ENCODE peak calls at places on chromosomes 3 and 15, in eight cellular contexts. One of them, this sample, is unnamed.

GRCh38 chr15:43278869-43279268 is 12.1 kb upstream of the TGM5 start:
- DNase-seq in IMR-90: no peak
- DNase-seq in endodermal cell: no peak
- DNase-seq in epithelial cell of proximal tubule: no peak
- DNase-seq in BJ: no peak
- DNase-seq in fibroblast of the aortic adventitia: no peak
- DNase-seq in psoas muscle: no peak
- DNase-seq in right atrium auricular region: no peak
- DNase-seq in this sample: no peak

GRCh38 chr3:126666002-126666401 is 11.1 kb upstream of the TXNRD3 start:
- DNase-seq in IMR-90: no peak
- DNase-seq in right atrium auricular region: no peak
- DNase-seq in fibroblast of the aortic adventitia: no peak
- DNase-seq in endodermal cell: no peak
- DNase-seq in BJ: no peak
- DNase-seq in epithelial cell of proximal tubule: no peak
- DNase-seq in psoas muscle: no peak
- DNase-seq in this sample: no peak

GRCh38 chr3:107206945-107207344 is 170.3 kb upstream of the CCDC54 start:
- DNase-seq in BJ: no peak
- DNase-seq in epithelial cell of proximal tubule: no peak
- DNase-seq in endodermal cell: no peak
- DNase-seq in right atrium auricular region: no peak
- DNase-seq in IMR-90: no peak
- DNase-seq in fibroblast of the aortic adventitia: no peak
- DNase-seq in psoas muscle: peak
- DNase-seq in this sample: no peak

GRCh38 chr3:184354121-184354728 is 7.2 kb downstream of the CLCN2 start:
- DNase-seq in BJ: no peak
- DNase-seq in IMR-90: no peak
- DNase-seq in endodermal cell: peak
- DNase-seq in right atrium auricular region: no peak
- DNase-seq in epithelial cell of proximal tubule: no peak
- DNase-seq in fibroblast of the aortic adventitia: no peak
- DNase-seq in psoas muscle: no peak
- DNase-seq in this sample: no peak

GRCh38 chr3:124296416-124296815 is 304.5 kb upstream of the ROPN1 start:
- DNase-seq in psoas muscle: no peak
- DNase-seq in fibroblast of the aortic adventitia: no peak
- DNase-seq in endodermal cell: no peak
- DNase-seq in IMR-90: no peak
- DNase-seq in epithelial cell of proximal tubule: no peak
- DNase-seq in BJ: no peak
- DNase-seq in right atrium auricular region: no peak
- DNase-seq in this sample: no peak

GRCh38 chr3:6540981-6541380 is 319.9 kb upstream of the GRM7 start:
- DNase-seq in IMR-90: no peak
- DNase-seq in psoas muscle: no peak
- DNase-seq in endodermal cell: no peak
- DNase-seq in BJ: no peak
- DNase-seq in right atrium auricular region: no peak
- DNase-seq in fibroblast of the aortic adventitia: no peak
- DNase-seq in epithelial cell of proximal tubule: no peak
- DNase-seq in this sample: no peak

GRCh38 chr3:133757701-133758319 is 11.6 kb downstream of the TF start:
- DNase-seq in BJ: no peak
- DNase-seq in endodermal cell: no peak
- DNase-seq in IMR-90: no peak
- DNase-seq in right atrium auricular region: no peak
- DNase-seq in psoas muscle: no peak
- DNase-seq in epithelial cell of proximal tubule: no peak
- DNase-seq in fibroblast of the aortic adventitia: no peak
- DNase-seq in this sample: no peak

GRCh38 chr3:89787485-89787884 is 680.1 kb downstream of the EPHA3 start:
- DNase-seq in BJ: no peak
- DNase-seq in psoas muscle: no peak
- DNase-seq in right atrium auricular region: no peak
- DNase-seq in fibroblast of the aortic adventitia: peak
- DNase-seq in endodermal cell: no peak
- DNase-seq in IMR-90: no peak
- DNase-seq in epithelial cell of proximal tubule: no peak
- DNase-seq in this sample: no peak

GRCh38 chr3:99938270-99938955 is 120.8 kb downstream of the CMSS1 start:
- DNase-seq in right atrium auricular region: no peak
- DNase-seq in psoas muscle: no peak
- DNase-seq in BJ: no peak
- DNase-seq in fibroblast of the aortic adventitia: peak
- DNase-seq in epithelial cell of proximal tubule: no peak
- DNase-seq in endodermal cell: no peak
- DNase-seq in IMR-90: peak
- DNase-seq in this sample: no peak

GRCh38 chr3:133733226-133733625 is 13.0 kb upstream of the TF start:
- DNase-seq in psoas muscle: no peak
- DNase-seq in BJ: no peak
- DNase-seq in right atrium auricular region: no peak
- DNase-seq in epithelial cell of proximal tubule: no peak
- DNase-seq in IMR-90: no peak
- DNase-seq in endodermal cell: no peak
- DNase-seq in fibroblast of the aortic adventitia: no peak
- DNase-seq in this sample: no peak

GRCh38 chr15:39472661-39473657 is 107.9 kb upstream of the THBS1 start:
- DNase-seq in IMR-90: peak
- DNase-seq in fibroblast of the aortic adventitia: peak
- DNase-seq in epithelial cell of proximal tubule: no peak
- DNase-seq in right atrium auricular region: peak
- DNase-seq in BJ: peak
- DNase-seq in endodermal cell: no peak
- DNase-seq in psoas muscle: peak
- DNase-seq in this sample: peak

GRCh38 chr3:69144631-69145244 is 22.3 kb upstream of the LMOD3 start:
- DNase-seq in BJ: no peak
- DNase-seq in epithelial cell of proximal tubule: no peak
- DNase-seq in IMR-90: no peak
- DNase-seq in right atrium auricular region: no peak
- DNase-seq in psoas muscle: no peak
- DNase-seq in endodermal cell: peak
- DNase-seq in fibroblast of the aortic adventitia: no peak
- DNase-seq in this sample: no peak

GRCh38 chr3:45841380-45841700 is 579 bp downstream of the LZTFL1 start:
- DNase-seq in IMR-90: peak
- DNase-seq in epithelial cell of proximal tubule: no peak
- DNase-seq in fibroblast of the aortic adventitia: peak
- DNase-seq in psoas muscle: no peak
- DNase-seq in endodermal cell: no peak
- DNase-seq in right atrium auricular region: no peak
- DNase-seq in BJ: no peak
- DNase-seq in this sample: no peak

GRCh38 chr15:49988766-49989165 is 130.3 kb downstream of the ATP8B4 start:
- DNase-seq in epithelial cell of proximal tubule: no peak
- DNase-seq in IMR-90: no peak
- DNase-seq in BJ: no peak
- DNase-seq in endodermal cell: no peak
- DNase-seq in right atrium auricular region: no peak
- DNase-seq in fibroblast of the aortic adventitia: no peak
- DNase-seq in psoas muscle: no peak
- DNase-seq in this sample: no peak

GRCh38 chr3:97957617-97958311 is 14.5 kb downstream of the RIOX2 start:
- DNase-seq in fibroblast of the aortic adventitia: no peak
- DNase-seq in right atrium auricular region: no peak
- DNase-seq in IMR-90: no peak
- DNase-seq in endodermal cell: no peak
- DNase-seq in epithelial cell of proximal tubule: peak
- DNase-seq in psoas muscle: peak
- DNase-seq in BJ: no peak
- DNase-seq in this sample: no peak

DNA sequence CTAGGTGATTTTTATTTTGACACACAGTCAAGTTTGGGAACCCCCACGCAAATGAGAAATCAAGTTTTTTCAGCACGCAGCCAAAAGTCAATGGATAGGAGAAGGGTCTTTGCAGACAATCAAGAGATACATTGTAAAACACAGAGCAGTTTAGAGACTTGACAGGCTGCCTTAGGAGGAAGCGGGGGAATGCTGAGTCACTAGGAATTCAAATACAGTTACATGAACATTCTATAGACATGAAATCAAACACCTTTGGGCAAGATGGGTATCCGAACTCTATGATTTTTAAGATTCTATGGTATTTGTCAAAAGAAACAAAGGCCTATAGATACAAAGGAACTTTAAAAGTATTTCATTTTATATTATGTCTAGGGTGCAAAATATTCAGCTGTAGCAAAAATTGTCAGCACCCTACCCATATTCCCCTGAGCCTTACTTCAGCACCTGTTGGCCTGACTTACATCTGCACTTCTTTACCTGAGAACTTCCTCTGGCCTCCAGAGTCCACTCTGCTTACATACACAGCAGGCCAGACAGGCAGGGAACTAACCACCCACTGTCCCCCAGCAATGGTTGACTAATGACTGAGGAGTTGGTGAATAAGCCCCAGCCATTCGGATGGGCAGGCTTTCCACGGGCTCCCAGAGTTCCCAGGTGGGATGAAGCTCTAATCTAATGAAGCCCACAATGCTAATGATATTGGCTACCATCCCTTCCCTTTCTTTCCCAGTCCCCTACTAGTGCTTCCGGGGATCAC is 289.3 kb upstream of the RORA start:
- DNase-seq in endodermal cell: peak
- DNase-seq in BJ: no peak
- DNase-seq in epithelial cell of proximal tubule: no peak
- DNase-seq in fibroblast of the aortic adventitia: no peak
- DNase-seq in psoas muscle: no peak
- DNase-seq in right atrium auricular region: no peak
- DNase-seq in IMR-90: peak
- DNase-seq in this sample: no peak
- TF ChIP-seq CTCF in endodermal cell: no peak
- TF ChIP-seq CTCF in BJ: no peak
- TF ChIP-seq CTCF in epithelial cell of proximal tubule: no peak
- TF ChIP-seq CTCF in fibroblast of the aortic adventitia: no peak
- TF ChIP-seq CTCF in psoas muscle: no peak
- TF ChIP-seq CTCF in right atrium auricular region: no peak
- TF ChIP-seq CTCF in IMR-90: no peak
- TF ChIP-seq CTCF in this sample: no peak

GRCh38 chr3:4730734-4731133 is 237.6 kb downstream of the ITPR1 start:
- DNase-seq in endodermal cell: no peak
- DNase-seq in right atrium auricular region: no peak
- DNase-seq in psoas muscle: peak
- DNase-seq in IMR-90: no peak
- DNase-seq in BJ: no peak
- DNase-seq in fibroblast of the aortic adventitia: no peak
- DNase-seq in epithelial cell of proximal tubule: no peak
- DNase-seq in this sample: no peak
- H3K4me3 ChIP-seq in endodermal cell: no peak
- H3K4me3 ChIP-seq in right atrium auricular region: no peak
- H3K4me3 ChIP-seq in psoas muscle: peak
- H3K4me3 ChIP-seq in IMR-90: no peak
- H3K4me3 ChIP-seq in BJ: no peak
- H3K4me3 ChIP-seq in fibroblast of the aortic adventitia: no peak
- H3K4me3 ChIP-seq in epithelial cell of proximal tubule: no peak
- H3K4me3 ChIP-seq in this sample: no peak

DNA sequence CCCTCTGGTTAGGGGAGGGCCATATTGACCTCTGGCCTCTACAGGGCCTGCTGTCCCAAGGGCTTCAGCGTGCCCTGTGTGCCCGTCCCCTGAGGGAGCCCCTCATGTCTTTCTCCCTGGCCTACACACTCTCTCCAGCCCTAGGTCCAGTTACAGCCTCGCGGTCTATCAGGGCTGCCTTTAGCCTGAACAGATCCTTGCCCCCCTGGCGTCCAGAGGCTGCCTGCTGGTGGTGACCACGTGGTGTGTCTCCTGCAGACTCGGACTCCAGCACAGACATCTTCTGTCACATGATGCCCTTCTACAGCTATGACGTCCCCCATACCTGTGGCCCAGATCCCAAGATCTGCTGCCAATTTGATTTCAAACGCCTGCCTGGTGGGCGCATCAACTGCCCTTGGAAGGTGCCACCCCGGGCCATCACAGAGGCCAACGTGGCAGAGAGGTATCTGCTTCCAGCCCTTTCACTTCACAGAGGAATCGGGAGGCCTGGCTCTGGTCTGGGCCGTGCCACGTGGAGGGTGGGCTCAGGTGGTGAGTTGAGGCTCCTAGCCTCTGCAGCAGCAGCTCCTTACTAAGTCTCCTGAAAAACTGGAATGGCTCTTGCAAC is 4.1 kb downstream of the MAN2A2 start:
- DNase-seq in right atrium auricular region: no peak
- DNase-seq in IMR-90: no peak
- DNase-seq in endodermal cell: no peak
- DNase-seq in fibroblast of the aortic adventitia: no peak
- DNase-seq in BJ: no peak
- DNase-seq in epithelial cell of proximal tubule: no peak
- DNase-seq in psoas muscle: peak
- DNase-seq in this sample: no peak
- TF ChIP-seq CTCF in right atrium auricular region: no peak
- TF ChIP-seq CTCF in IMR-90: no peak
- TF ChIP-seq CTCF in endodermal cell: no peak
- TF ChIP-seq CTCF in fibroblast of the aortic adventitia: no peak
- TF ChIP-seq CTCF in BJ: no peak
- TF ChIP-seq CTCF in epithelial cell of proximal tubule: no peak
- TF ChIP-seq CTCF in psoas muscle: no peak
- TF ChIP-seq CTCF in this sample: no peak

DNA sequence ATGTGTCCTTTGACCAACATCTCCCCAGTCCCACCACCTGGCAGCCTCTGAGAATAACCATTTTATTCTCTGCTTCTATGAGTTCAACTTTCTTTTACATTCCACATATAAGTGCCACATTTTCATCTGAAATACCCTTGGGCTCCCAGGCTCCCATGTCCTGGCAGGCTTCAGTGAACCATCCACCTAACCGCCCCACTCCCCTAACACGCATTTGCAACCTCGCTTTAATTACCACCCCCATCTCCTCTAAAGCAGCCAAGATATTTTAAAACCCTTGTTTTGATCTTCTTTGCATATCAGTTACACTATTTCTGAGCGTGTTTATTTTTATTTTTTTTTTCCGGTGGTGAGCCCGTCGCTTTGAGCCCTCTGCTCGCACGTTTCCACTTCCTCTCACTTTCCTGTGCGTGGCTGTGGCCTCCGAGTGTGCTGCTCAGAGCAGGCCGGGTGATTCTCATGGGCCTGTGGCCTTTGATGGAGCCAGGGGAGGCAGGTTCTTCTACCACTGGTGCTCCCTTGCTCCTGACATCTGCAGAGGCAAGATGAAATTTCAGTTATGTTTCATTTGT is 195.4 kb upstream of the LPP start:
- DNase-seq in psoas muscle: no peak
- DNase-seq in epithelial cell of proximal tubule: no peak
- DNase-seq in fibroblast of the aortic adventitia: no peak
- DNase-seq in IMR-90: no peak
- DNase-seq in right atrium auricular region: no peak
- DNase-seq in BJ: no peak
- DNase-seq in endodermal cell: no peak
- DNase-seq in this sample: no peak
- H3K4me3 ChIP-seq in psoas muscle: no peak
- H3K4me3 ChIP-seq in epithelial cell of proximal tubule: no peak
- H3K4me3 ChIP-seq in fibroblast of the aortic adventitia: no peak
- H3K4me3 ChIP-seq in IMR-90: no peak
- H3K4me3 ChIP-seq in right atrium auricular region: no peak
- H3K4me3 ChIP-seq in BJ: no peak
- H3K4me3 ChIP-seq in endodermal cell: no peak
- H3K4me3 ChIP-seq in this sample: no peak